ENCODE peak calls at places on chromosomes 2 and 18, in five cellular contexts. One of them, this sample, is unnamed.

GRCh38 chr2:148614024-148614331 is 30.6 kb upstream of the EPC2 start:
- DNase-seq in COR-L47: no peak
- DNase-seq in nephron progenitor cell: peak; percentile 25
- DNase-seq in brain microvascular endothelial cell: no peak
- DNase-seq in DND-41: no peak
- DNase-seq in this sample: peak; percentile 23

GRCh38 chr2:119674711-119675500 is 4.1 kb upstream of the TMEM177 start:
- DNase-seq in COR-L47: no peak
- DNase-seq in brain microvascular endothelial cell: no peak
- DNase-seq in DND-41: no peak
- DNase-seq in nephron progenitor cell: no peak
- DNase-seq in this sample: peak; percentile 11

GRCh38 chr2:232973796-232974195 is 39.3 kb downstream of the NGEF start:
- DNase-seq in brain microvascular endothelial cell: no peak
- DNase-seq in DND-41: no peak
- DNase-seq in COR-L47: no peak
- DNase-seq in nephron progenitor cell: no peak
- DNase-seq in this sample: no peak

GRCh38 chr2:46175409-46175808 is 121.8 kb upstream of the EPAS1 start:
- DNase-seq in nephron progenitor cell: no peak
- DNase-seq in COR-L47: no peak
- DNase-seq in DND-41: no peak
- DNase-seq in brain microvascular endothelial cell: peak; percentile 79
- DNase-seq in this sample: no peak

GRCh38 chr2:239814136-239814916 is 210.8 kb downstream of the NDUFA10 start:
- DNase-seq in brain microvascular endothelial cell: no peak
- DNase-seq in nephron progenitor cell: no peak
- DNase-seq in COR-L47: no peak
- DNase-seq in DND-41: no peak
- DNase-seq in this sample: no peak

GRCh38 chr2:12076810-12077209 is 330.4 kb downstream of the LPIN1 start:
- DNase-seq in COR-L47: peak; percentile 84
- DNase-seq in brain microvascular endothelial cell: peak; percentile 28
- DNase-seq in nephron progenitor cell: no peak
- DNase-seq in DND-41: no peak
- DNase-seq in this sample: peak; percentile 46

GRCh38 chr2:178193823-178194599 is at the start of gene OSBPL6:
- DNase-seq in brain microvascular endothelial cell: peak; percentile 60
- DNase-seq in COR-L47: peak; percentile 85
- DNase-seq in DND-41: no peak
- DNase-seq in nephron progenitor cell: peak; percentile 84
- DNase-seq in this sample: peak; percentile 88

GRCh38 chr2:14567561-14567960 is 65.0 kb upstream of the LRATD1 start:
- DNase-seq in DND-41: no peak
- DNase-seq in nephron progenitor cell: no peak
- DNase-seq in brain microvascular endothelial cell: peak; percentile 1
- DNase-seq in COR-L47: no peak
- DNase-seq in this sample: no peak

GRCh38 chr2:165305391-165306096 is 66.3 kb downstream of the SCN2A start:
- DNase-seq in nephron progenitor cell: no peak
- DNase-seq in brain microvascular endothelial cell: peak; percentile 17
- DNase-seq in DND-41: no peak
- DNase-seq in COR-L47: no peak
- DNase-seq in this sample: no peak

GRCh38 chr18:23231340-23232021 is 96.2 kb downstream of the CABLES1 start:
- DNase-seq in COR-L47: no peak
- DNase-seq in DND-41: peak; percentile 63
- DNase-seq in nephron progenitor cell: no peak
- DNase-seq in brain microvascular endothelial cell: peak; percentile 98
- DNase-seq in this sample: no peak

GRCh38 chr2:112173646-112174319 is 35.6 kb downstream of the FBLN7 start:
- DNase-seq in DND-41: no peak
- DNase-seq in nephron progenitor cell: no peak
- DNase-seq in brain microvascular endothelial cell: no peak
- DNase-seq in COR-L47: no peak
- DNase-seq in this sample: no peak

GRCh38 chr2:190879474-190880373 is 897 bp upstream of the GLS start:
- DNase-seq in nephron progenitor cell: no peak
- DNase-seq in DND-41: no peak
- DNase-seq in brain microvascular endothelial cell: no peak
- DNase-seq in COR-L47: no peak
- DNase-seq in this sample: no peak

GRCh38 chr2:213281156-213281555 is 3.1 kb upstream of the SPAG16 start:
- DNase-seq in DND-41: no peak
- DNase-seq in nephron progenitor cell: no peak
- DNase-seq in brain microvascular endothelial cell: no peak
- DNase-seq in COR-L47: no peak
- DNase-seq in this sample: no peak

GRCh38 chr2:239263231-239263936 is 137.4 kb downstream of the HDAC4 start:
- DNase-seq in DND-41: no peak
- DNase-seq in COR-L47: no peak
- DNase-seq in brain microvascular endothelial cell: no peak
- DNase-seq in nephron progenitor cell: no peak
- DNase-seq in this sample: no peak

GRCh38 chr18:32771169-32771751 is 1.6 kb downstream of the KLHL14 start:
- DNase-seq in DND-41: no peak
- DNase-seq in brain microvascular endothelial cell: no peak
- DNase-seq in COR-L47: peak; percentile 56
- DNase-seq in nephron progenitor cell: peak; percentile 55
- DNase-seq in this sample: peak; percentile 93

GRCh38 chr2:239106314-239106908 is 258.5 kb downstream of the TWIST2 start:
- DNase-seq in DND-41: no peak
- DNase-seq in COR-L47: peak; percentile 40
- DNase-seq in brain microvascular endothelial cell: peak; percentile 60
- DNase-seq in nephron progenitor cell: peak; percentile 66
- DNase-seq in this sample: peak; percentile 24

GRCh38 chr18:48753741-48754140 is 197.0 kb downstream of the SMAD7 start:
- DNase-seq in DND-41: no peak
- DNase-seq in brain microvascular endothelial cell: no peak
- DNase-seq in nephron progenitor cell: no peak
- DNase-seq in COR-L47: no peak
- DNase-seq in this sample: no peak

GRCh38 chr2:124973396-124973795 is 948.3 kb downstream of the CNTNAP5 start:
- DNase-seq in COR-L47: no peak
- DNase-seq in DND-41: no peak
- DNase-seq in nephron progenitor cell: no peak
- DNase-seq in brain microvascular endothelial cell: no peak
- DNase-seq in this sample: no peak

GRCh38 chr2:125427721-125428315 is 1228.1 kb upstream of the GYPC start:
- DNase-seq in nephron progenitor cell: no peak
- DNase-seq in DND-41: no peak
- DNase-seq in brain microvascular endothelial cell: no peak
- DNase-seq in COR-L47: no peak
- DNase-seq in this sample: no peak

GRCh38 chr2:11697103-11697871 is 27.3 kb upstream of the NTSR2 start:
- DNase-seq in nephron progenitor cell: peak; percentile 62
- DNase-seq in DND-41: no peak
- DNase-seq in COR-L47: no peak
- DNase-seq in brain microvascular endothelial cell: peak; percentile 63
- DNase-seq in this sample: peak; percentile 1

GRCh38 chr2:98473995-98474780 is 29.5 kb downstream of the INPP4A start:
- DNase-seq in nephron progenitor cell: no peak
- DNase-seq in brain microvascular endothelial cell: no peak
- DNase-seq in DND-41: no peak
- DNase-seq in COR-L47: no peak
- DNase-seq in this sample: no peak

GRCh38 chr2:240463274-240463865 is 27.9 kb downstream of the GPC1 start:
- DNase-seq in brain microvascular endothelial cell: no peak
- DNase-seq in COR-L47: no peak
- DNase-seq in DND-41: no peak
- DNase-seq in nephron progenitor cell: peak; percentile 1
- DNase-seq in this sample: no peak

GRCh38 chr18:38944446-38945024 is 1378.9 kb upstream of the CELF4 start:
- DNase-seq in nephron progenitor cell: no peak
- DNase-seq in DND-41: no peak
- DNase-seq in COR-L47: no peak
- DNase-seq in brain microvascular endothelial cell: no peak
- DNase-seq in this sample: no peak

GRCh38 chr2:190696792-190697398 is 48.0 kb downstream of the NAB1 start:
- DNase-seq in COR-L47: no peak
- DNase-seq in DND-41: no peak
- DNase-seq in nephron progenitor cell: no peak
- DNase-seq in brain microvascular endothelial cell: no peak
- DNase-seq in this sample: peak; percentile 50

GRCh38 chr18:73842795-73843394 is 304.7 kb downstream of the FBXO15 start:
- DNase-seq in DND-41: peak; percentile 58
- DNase-seq in COR-L47: peak; percentile 43
- DNase-seq in brain microvascular endothelial cell: peak; percentile 48
- DNase-seq in nephron progenitor cell: peak; percentile 72
- DNase-seq in this sample: peak; percentile 80

GRCh38 chr18:35511833-35512232 is 14.1 kb upstream of the INO80C start:
- DNase-seq in COR-L47: no peak
- DNase-seq in brain microvascular endothelial cell: no peak
- DNase-seq in DND-41: no peak
- DNase-seq in nephron progenitor cell: no peak
- DNase-seq in this sample: peak; percentile 29

GRCh38 chr2:227856697-227857096 is 14.7 kb upstream of the DAW1 start:
- DNase-seq in brain microvascular endothelial cell: no peak
- DNase-seq in DND-41: no peak
- DNase-seq in COR-L47: no peak
- DNase-seq in nephron progenitor cell: no peak
- DNase-seq in this sample: no peak

GRCh38 chr2:112674229-112674628 is 28.5 kb downstream of the SLC20A1 start:
- DNase-seq in DND-41: no peak
- DNase-seq in brain microvascular endothelial cell: no peak
- DNase-seq in nephron progenitor cell: no peak
- DNase-seq in COR-L47: no peak
- DNase-seq in this sample: no peak

GRCh38 chr2:1973636-1974035 is 229.3 kb upstream of the PXDN start:
- DNase-seq in COR-L47: no peak
- DNase-seq in nephron progenitor cell: no peak
- DNase-seq in DND-41: no peak
- DNase-seq in brain microvascular endothelial cell: no peak
- DNase-seq in this sample: peak; percentile 51

GRCh38 chr2:216216951-216217903 is 108.1 kb downstream of the XRCC5 start:
- DNase-seq in nephron progenitor cell: no peak
- DNase-seq in DND-41: no peak
- DNase-seq in brain microvascular endothelial cell: peak; percentile 59
- DNase-seq in COR-L47: no peak
- DNase-seq in this sample: no peak

GRCh38 chr18:80171190-80171872 is 62.3 kb downstream of the ADNP2 start:
- DNase-seq in COR-L47: peak; percentile 13
- DNase-seq in brain microvascular endothelial cell: no peak
- DNase-seq in DND-41: peak; percentile 29
- DNase-seq in nephron progenitor cell: peak; percentile 69
- DNase-seq in this sample: peak; percentile 18

GRCh38 chr2:66169076-66169475 is 265.8 kb upstream of the MEIS1 start:
- DNase-seq in nephron progenitor cell: no peak
- DNase-seq in DND-41: no peak
- DNase-seq in brain microvascular endothelial cell: no peak
- DNase-seq in COR-L47: no peak
- DNase-seq in this sample: no peak

GRCh38 chr2:198782734-198783133 is 675.0 kb downstream of the SATB2 start:
- DNase-seq in nephron progenitor cell: no peak
- DNase-seq in COR-L47: no peak
- DNase-seq in DND-41: no peak
- DNase-seq in brain microvascular endothelial cell: no peak
- DNase-seq in this sample: peak; percentile 53

GRCh38 chr2:162232027-162232426 is 11.2 kb downstream of the FAP start:
- DNase-seq in COR-L47: no peak
- DNase-seq in nephron progenitor cell: no peak
- DNase-seq in brain microvascular endothelial cell: no peak
- DNase-seq in DND-41: no peak
- DNase-seq in this sample: no peak

GRCh38 chr2:10700078-10700803 is 10.5 kb upstream of the NOL10 start:
- DNase-seq in brain microvascular endothelial cell: no peak
- DNase-seq in COR-L47: no peak
- DNase-seq in DND-41: no peak
- DNase-seq in nephron progenitor cell: no peak
- DNase-seq in this sample: no peak

GRCh38 chr2:201901770-201902169 is 95.4 kb downstream of the CDK15 start:
- DNase-seq in nephron progenitor cell: no peak
- DNase-seq in COR-L47: no peak
- DNase-seq in brain microvascular endothelial cell: no peak
- DNase-seq in DND-41: no peak
- DNase-seq in this sample: no peak

GRCh38 chr2:16718551-16719404 is 53.1 kb upstream of the CYRIA start:
- DNase-seq in nephron progenitor cell: no peak
- DNase-seq in brain microvascular endothelial cell: no peak
- DNase-seq in DND-41: no peak
- DNase-seq in COR-L47: no peak
- DNase-seq in this sample: no peak

This sample was measured in NCI-H69.